ENCODE peak calls at places on chromosomes 1 and 21, in four cellular contexts. K is pancreas; V is choroid plexus epithelial cell; E is activated naive CD8-positive, alpha-beta T cell treated with anti-CD3 and anti-CD28 coated beads, Interleukin-2, amount 50 U/mL, for 16 hours. A is an unnamed sample.

GRCh38 chr1:218829143-218829542 is 344.5 kb upstream of the LYPLAL1 start:
- DNase-seq in K (no peak), V (no peak), E (no peak), A (no peak)

GRCh38 chr1:229043111-229043510 is 227.8 kb upstream of the RAB4A start:
- DNase-seq in V (no peak), K (no peak), E (no peak), A (no peak)

GRCh38 chr1:228474507-228474906 is 12.7 kb upstream of the RNF187 start:
- DNase-seq in K (no peak), E (no peak), V (no peak), A (no peak)

GRCh38 chr21:28160378-28160777 is 832.3 kb downstream of the LTN1 start:
- DNase-seq in V (peak; percentile 13), E (no peak), K (no peak), A (peak; percentile 62)

GRCh38 chr1:173164686-173165085 is 42.4 kb downstream of the TNFSF4 start:
- DNase-seq in E (no peak), K (no peak), V (no peak), A (no peak)

GRCh38 chr1:56098956-56099355 is 480.4 kb downstream of the PLPP3 start:
- DNase-seq in V (no peak), E (no peak), K (no peak), A (no peak)

GRCh38 chr1:207414606-207415108 is 39.5 kb upstream of the CR2 start:
- DNase-seq in E (no peak), V (no peak), K (no peak), A (no peak)

GRCh38 chr1:208189716-208190115 is 54.5 kb downstream of the PLXNA2 start:
- DNase-seq in E (no peak), V (no peak), K (no peak), A (no peak)

GRCh38 chr1:21956720-21957552 is 19.8 kb upstream of the HSPG2 start:
- DNase-seq in E (peak; percentile 25), K (peak; percentile 87), V (no peak), A (peak; percentile 91)

GRCh38 chr1:53593758-53594380 is 134.7 kb downstream of the DMRTB1 start:
- DNase-seq in E (no peak), K (no peak), V (no peak), A (peak; percentile 55)

GRCh38 chr1:184276416-184276815 is 110.4 kb upstream of the C1orf21 start:
- DNase-seq in V (peak; percentile 15), K (no peak), E (no peak), A (no peak)

GRCh38 chr1:18735369-18735997 is 104.8 kb downstream of the PAX7 start:
- DNase-seq in K (no peak), E (no peak), V (no peak), A (no peak)

GRCh38 chr1:19344372-19344810 is 32.3 kb downstream of the SLC66A1 start:
- DNase-seq in V (peak; percentile 43), K (no peak), E (peak; percentile 17), A (peak; percentile 45)

GRCh38 chr1:16183157-16183556 is 27.3 kb upstream of the EPHA2 start:
- DNase-seq in E (no peak), V (peak; percentile 50), K (no peak), A (peak; percentile 81)

A was measured in thyroid gland.